ENCODE peak calls at places on chromosomes 5 and 9, in nine cellular contexts. R is spleen; N is ovary; F is uterus; P is natural killer cell; Z is stimulated activated CD4-positive, alpha-beta T cell treated with anti-CD3 and anti-CD28 coated beads, TNF-alpha, amount 100 ng/mL, for 4 hours; O is kidney glomerular epithelial cell; S is GM18507; J is endothelial cell. U is an unnamed sample.

GRCh38 chr5:158875272-158875679 is 224.4 kb downstream of the EBF1 start:
- DNase-seq in R (no peak), N (no peak), F (no peak), P (no peak), Z (no peak), O (no peak), S (no peak), J (no peak), U (no peak)

GRCh38 chr9:100216178-100216787 is 117.2 kb downstream of the INVS start:
- DNase-seq in R (no peak), N (no peak), F (no peak), P (peak), Z (peak), O (peak), S (no peak), J (peak), U (peak)

GRCh38 chr5:150412319-150413175 is at the start of gene CD74:
- DNase-seq in R (peak), N (peak), F (peak), P (peak), Z (peak), O (peak), S (peak), J (peak), U (peak)

GRCh38 chr9:33288828-33289483 is 1.4 kb upstream of the NFX1 start:
- DNase-seq in R (peak), N (peak), F (peak), P (no peak), Z (no peak), O (no peak), S (no peak), J (no peak), U (peak)

GRCh38 chr9:114339130-114339908 is 9.7 kb downstream of the ORM2 start:
- DNase-seq in R (peak), N (peak), F (peak), P (peak), Z (peak), O (peak), S (peak), J (peak), U (peak)

GRCh38 chr5:78899922-78900362 is 85.2 kb downstream of the ARSB start:
- DNase-seq in R (no peak), N (no peak), F (no peak), P (no peak), Z (no peak), O (peak), S (no peak), J (peak), U (no peak)

GRCh38 chr5:83474170-83474796 is 2.7 kb downstream of the VCAN start:
- DNase-seq in R (peak), N (no peak), F (peak), P (no peak), Z (no peak), O (peak), S (no peak), J (peak), U (peak)

GRCh38 chr9:32442433-32442832 is 58.0 kb downstream of the ACO1 start:
- DNase-seq in R (no peak), N (no peak), F (no peak), P (no peak), Z (no peak), O (no peak), S (no peak), J (no peak), U (no peak)

GRCh38 chr9:6975198-6975597 is 217.4 kb downstream of the KDM4C start:
- DNase-seq in R (no peak), N (no peak), F (no peak), P (no peak), Z (no peak), O (no peak), S (no peak), J (no peak), U (no peak)

GRCh38 chr9:16545639-16546038 is 324.8 kb downstream of the BNC2 start:
- DNase-seq in R (no peak), N (no peak), F (no peak), P (no peak), Z (no peak), O (no peak), S (no peak), J (no peak), U (no peak)

GRCh38 chr5:111061618-111062017 is 9.9 kb upstream of the TSLP start:
- DNase-seq in R (no peak), N (no peak), F (no peak), P (no peak), Z (no peak), O (no peak), S (no peak), J (no peak), U (no peak)

U was measured in psoas muscle.